ENCODE peak calls at places on chromosome 1, in six cellular contexts. L, K, J, O, Q and W are unnamed samples.

GRCh38 chr1:28369518-28370219 is at the start of gene PHACTR4:
- DNase-seq in L (peak), K (peak), J (peak), O (peak), Q (peak), W (peak)

GRCh38 chr1:24540906-24541710 is 14.8 kb upstream of the NCMAP start:
- DNase-seq in L (peak), K (peak), J (no peak), O (peak), Q (no peak), W (peak)

GRCh38 chr1:112450773-112451172 is 54.8 kb downstream of the CTTNBP2NL start:
- DNase-seq in L (no peak), K (no peak), J (no peak), O (no peak), Q (no peak), W (no peak)

GRCh38 chr1:57704811-57705210 is 281.0 kb upstream of the DAB1 start:
- DNase-seq in L (no peak), K (no peak), J (no peak), O (no peak), Q (no peak), W (no peak)

GRCh38 chr1:3530086-3530930 is 75.8 kb downstream of the ARHGEF16 start:
- DNase-seq in L (peak), K (peak), J (no peak), O (peak), Q (peak), W (no peak)

GRCh38 chr1:99005537-99005942 is 879 bp upstream of the PLPPR5 start:
- DNase-seq in L (no peak), K (no peak), J (no peak), O (no peak), Q (no peak), W (no peak)

GRCh38 chr1:1677718-1678580 is 14.6 kb downstream of the SLC35E2B start:
- DNase-seq in L (no peak), K (no peak), J (no peak), O (no peak), Q (peak), W (no peak)

GRCh38 chr1:175072131-175072941 is 4.7 kb downstream of the TNN start:
- DNase-seq in L (no peak), K (peak), J (peak), O (peak), Q (peak), W (peak)

GRCh38 chr1:85611390-85611789 is 30.8 kb downstream of the CCN1 start:
- DNase-seq in L (no peak), K (peak), J (no peak), O (peak), Q (no peak), W (no peak)

GRCh38 chr1:201304126-201304525 is 20.8 kb downstream of the PKP1 start:
- DNase-seq in L (no peak), K (no peak), J (no peak), O (no peak), Q (no peak), W (no peak)

GRCh38 chr1:201307760-201308499 is 24.6 kb downstream of the PKP1 start:
- DNase-seq in L (peak), K (peak), J (peak), O (no peak), Q (no peak), W (peak)

GRCh38 chr1:201302168-201302896 is 19.0 kb downstream of the PKP1 start:
- DNase-seq in L (peak), K (peak), J (no peak), O (no peak), Q (no peak), W (no peak)

GRCh38 chr1:201307239-201307638 is 23.9 kb downstream of the PKP1 start:
- DNase-seq in L (no peak), K (peak), J (no peak), O (no peak), Q (no peak), W (no peak)

DNA sequence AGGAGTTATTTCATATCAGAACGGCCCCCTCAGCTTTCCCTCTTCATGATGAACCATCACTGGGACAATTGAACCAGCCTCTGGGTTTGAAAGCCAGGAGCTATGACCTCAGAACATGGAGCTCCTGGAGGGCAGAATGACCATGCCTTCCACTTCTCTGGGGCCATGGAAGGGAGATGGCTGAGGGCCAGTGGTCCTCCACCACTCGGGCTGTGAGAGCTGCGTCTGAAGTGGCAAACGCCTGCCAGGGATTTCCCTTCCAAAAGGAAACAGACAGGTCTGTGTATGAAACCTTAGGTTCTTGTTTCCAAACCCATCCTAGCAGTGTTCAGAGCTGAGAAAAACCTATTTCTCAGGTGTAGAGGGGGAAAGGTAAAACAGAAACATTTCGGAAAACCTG is 22.5 kb downstream of the PKP1 start:
- DNase-seq in L (no peak), K (no peak), J (no peak), O (no peak), Q (no peak), W (no peak)
- H3K4me3 ChIP-seq in L (no peak), K (no peak), J (no peak), O (no peak), Q (no peak), W (no peak)

DNA sequence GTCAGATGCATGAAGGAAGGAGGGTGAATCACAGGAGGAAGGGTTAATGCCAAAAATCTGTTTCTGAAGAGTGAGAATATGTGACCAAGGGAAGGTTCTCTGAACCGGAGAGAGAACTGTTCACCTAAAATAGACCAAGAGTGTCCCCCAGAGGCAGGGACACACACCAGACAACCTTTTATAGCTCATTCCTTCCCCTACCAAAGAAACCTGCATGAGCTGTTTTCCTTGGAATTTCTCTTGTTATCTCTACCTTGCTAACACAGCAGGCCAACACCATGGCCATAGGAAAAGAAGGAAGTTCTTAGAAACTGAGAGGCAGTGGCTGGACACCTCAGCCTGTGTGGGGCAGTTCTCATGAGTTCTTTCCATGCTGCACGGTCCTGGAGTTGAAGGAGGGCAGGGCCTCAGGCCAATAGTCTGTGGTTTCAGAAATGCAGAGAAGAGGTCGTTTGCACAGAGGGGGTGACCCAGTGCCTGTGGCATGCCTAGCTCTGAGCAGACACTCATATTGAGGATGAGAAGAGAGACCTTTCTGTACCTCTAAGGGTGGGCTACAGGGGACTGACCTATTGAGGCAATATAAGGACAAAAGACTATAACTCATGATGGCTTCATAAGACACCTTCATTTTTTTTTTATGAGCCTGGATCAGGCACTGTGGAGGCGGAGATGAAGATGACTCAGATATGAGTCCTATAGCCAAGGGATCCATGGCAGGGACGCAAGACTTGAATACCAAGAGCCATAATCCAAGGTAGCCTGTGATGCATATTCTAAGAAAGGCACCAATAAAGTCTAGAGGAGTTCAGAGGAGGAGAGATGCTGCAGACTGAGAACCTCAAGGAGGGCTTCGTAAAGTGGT is 39.4 kb downstream of the IGFN1 start:
- DNase-seq in L (no peak), K (peak), J (no peak), O (peak), Q (no peak), W (no peak)
- TF ChIP-seq CTCF in L (no peak), K (no peak), J (no peak), O (peak), Q (no peak), W (no peak)

GRCh38 chr1:235917267-235917811 is 50.6 kb upstream of the LYST start:
- DNase-seq in L (peak), K (peak), J (peak), O (peak), Q (peak), W (no peak)

GRCh38 chr1:235910357-235911299 is 43.9 kb upstream of the LYST start:
- DNase-seq in L (no peak), K (peak), J (no peak), O (peak), Q (no peak), W (no peak)

GRCh38 chr1:235911300-235911662 is 44.6 kb upstream of the LYST start:
- DNase-seq in L (no peak), K (no peak), J (no peak), O (no peak), Q (no peak), W (no peak)

GRCh38 chr1:235911876-235912275 is 45.2 kb upstream of the LYST start:
- DNase-seq in L (no peak), K (no peak), J (no peak), O (no peak), Q (no peak), W (no peak)

GRCh38 chr1:235913311-235913710 is 46.6 kb upstream of the LYST start:
- DNase-seq in L (no peak), K (peak), J (no peak), O (no peak), Q (no peak), W (no peak)
- H3K4me3 ChIP-seq in L (no peak), K (no peak), J (no peak), O (no peak), Q (no peak), W (no peak)

GRCh38 chr1:222919478-222919865 is 104.6 kb downstream of the DISP1 start:
- DNase-seq in L (no peak), K (no peak), J (no peak), O (no peak), Q (no peak), W (no peak)
- TF ChIP-seq CTCF in L (no peak), K (no peak), J (no peak), O (no peak), Q (no peak), W (no peak)

GRCh38 chr1:236689713-236690569 is 3.6 kb downstream of the ACTN2 start:
- DNase-seq in L (no peak), K (peak), J (peak), O (no peak), Q (no peak), W (no peak)

GRCh38 chr1:236692128-236692527 is 5.8 kb downstream of the ACTN2 start:
- DNase-seq in L (no peak), K (no peak), J (no peak), O (no peak), Q (no peak), W (no peak)

GRCh38 chr1:236692722-236693121 is 6.4 kb downstream of the ACTN2 start:
- DNase-seq in L (no peak), K (no peak), J (no peak), O (no peak), Q (no peak), W (no peak)

GRCh38 chr1:236688705-236689104 is 2.4 kb downstream of the ACTN2 start:
- DNase-seq in L (no peak), K (no peak), J (peak), O (no peak), Q (no peak), W (no peak)

GRCh38 chr1:236691348-236691747 is 5.0 kb downstream of the ACTN2 start:
- DNase-seq in L (no peak), K (no peak), J (no peak), O (no peak), Q (no peak), W (no peak)
- H3K4me3 ChIP-seq in L (no peak), K (no peak), J (peak), O (no peak), Q (no peak), W (no peak)